ENCODE peak calls at places on chromosome 20, in four cellular contexts. Z is ovary, F is H1, O is HCT116. U is an unnamed sample.

GRCh38 chr20:57622201-57622570 is 2.0 kb upstream of the ZBP1 start:
- DNase-seq in Z (no peak), F (no peak), O (no peak), U (no peak)

GRCh38 chr20:63858393-63859165 is 2.7 kb upstream of the ABHD16B start:
- DNase-seq in Z (peak; percentile 70), O (no peak), F (peak; percentile 67), U (no peak)

GRCh38 chr20:4120921-4121321 is 105.6 kb upstream of the RNF24 start:
- DNase-seq in O (no peak), F (no peak), Z (no peak), U (no peak)

GRCh38 chr20:63892402-63892801 is 2.5 kb upstream of the DNAJC5 start:
- DNase-seq in F (no peak), Z (no peak), O (no peak), U (no peak)

GRCh38 chr20:48689388-48689787 is 138.4 kb downstream of the PREX1 start:
- DNase-seq in Z (no peak), O (no peak), F (no peak), U (no peak)

GRCh38 chr20:64116016-64116415 is 8.7 kb upstream of the NPBWR2 start:
- DNase-seq in Z (peak; percentile 6), F (peak; percentile 41), O (no peak), U (no peak)

GRCh38 chr20:56890011-56890410 is 260.9 kb downstream of the TFAP2C start:
- DNase-seq in Z (no peak), F (no peak), O (no peak), U (no peak)

GRCh38 chr20:31608256-31608980 is 3.3 kb downstream of the ID1 start:
- DNase-seq in O (peak; percentile 91), F (peak; percentile 87), Z (peak; percentile 75), U (peak; percentile 92)

GRCh38 chr20:57474191-57474590 is 50.7 kb downstream of the CTCFL start:
- DNase-seq in F (no peak), Z (no peak), O (no peak), U (no peak)

GRCh38 chr20:31956556-31957220 is 4.8 kb upstream of the PDRG1 start:
- DNase-seq in F (no peak), Z (no peak), O (no peak), U (no peak)

GRCh38 chr20:33255005-33255404 is 19.2 kb downstream of the BPIFA1 start:
- DNase-seq in O (no peak), Z (no peak), F (no peak), U (no peak)

GRCh38 chr20:38049800-38050199 is 16.3 kb downstream of the RPRD1B start:
- DNase-seq in Z (no peak), F (no peak), O (no peak), U (no peak)

GRCh38 chr20:61173966-61174725 is 77.9 kb upstream of the CDH4 start:
- DNase-seq in Z (no peak), O (no peak), F (no peak), U (no peak)

GRCh38 chr20:57434390-57434700 is 43.1 kb downstream of the RBM38 start:
- DNase-seq in O (no peak), Z (no peak), F (no peak), U (no peak)

GRCh38 chr20:40750541-40750940 is 61.5 kb upstream of the MAFB start:
- DNase-seq in O (no peak), F (no peak), Z (no peak), U (no peak)

GRCh38 chr20:47102629-47103028 is 208.0 kb downstream of the EYA2 start:
- DNase-seq in O (no peak), F (no peak), Z (no peak), U (no peak)

GRCh38 chr20:59177266-59178250 is 13.9 kb downstream of the ZNF831 start:
- DNase-seq in O (no peak), Z (no peak), F (no peak), U (no peak)

GRCh38 chr20:3031524-3032147 is 11.8 kb upstream of the GNRH2 start:
- DNase-seq in O (no peak), Z (no peak), F (no peak), U (no peak)

GRCh38 chr20:56636701-56637100 is 7.6 kb downstream of the TFAP2C start:
- DNase-seq in F (no peak), O (no peak), Z (no peak), U (no peak)

GRCh38 chr20:1818895-1819294 is 76.3 kb upstream of the SIRPA start:
- DNase-seq in Z (no peak), F (no peak), O (no peak), U (no peak)

GRCh38 chr20:62710221-62710885 is 1.7 kb downstream of the NTSR1 start:
- DNase-seq in F (no peak), O (no peak), Z (no peak), U (no peak)

GRCh38 chr20:33724439-33725094 is 4.5 kb upstream of the PXMP4 start:
- DNase-seq in F (no peak), Z (no peak), O (no peak), U (no peak)

GRCh38 chr20:3325864-3326263 is 81.6 kb downstream of the DNAAF9 start:
- DNase-seq in O (no peak), Z (no peak), F (no peak), U (no peak)

GRCh38 chr20:46035253-46035652 is 6.2 kb downstream of the SLC12A5 start:
- DNase-seq in F (no peak), O (no peak), Z (no peak), U (no peak)

GRCh38 chr20:57621426-57622200 is 1.4 kb upstream of the ZBP1 start:
- DNase-seq in F (peak; percentile 33), O (no peak), Z (no peak), U (no peak)

GRCh38 chr20:4026093-4026601 is 10.8 kb upstream of the RNF24 start:
- DNase-seq in Z (no peak), F (peak; percentile 46), O (no peak), U (no peak)

GRCh38 chr20:43723735-43724134 is 3.1 kb downstream of the GTSF1L start:
- DNase-seq in Z (no peak), O (no peak), F (no peak), U (no peak)
- TF ChIP-seq POLR2A in Z (no peak), O (no peak), F (no peak), U (no peak)

GRCh38 chr20:54153041-54153327 is 20.8 kb downstream of the CYP24A1 start:
- DNase-seq in O (no peak), F (no peak), Z (no peak), U (no peak)
- TF ChIP-seq POLR2A in O (no peak), F (no peak), Z (no peak), U (no peak)

GRCh38 chr20:49701313-49701731 is 12.4 kb downstream of the B4GALT5 start:
- DNase-seq in Z (no peak), F (no peak), O (no peak), U (no peak)
- TF ChIP-seq POLR2A in Z (no peak), F (no peak), O (no peak), U (no peak)

DNA sequence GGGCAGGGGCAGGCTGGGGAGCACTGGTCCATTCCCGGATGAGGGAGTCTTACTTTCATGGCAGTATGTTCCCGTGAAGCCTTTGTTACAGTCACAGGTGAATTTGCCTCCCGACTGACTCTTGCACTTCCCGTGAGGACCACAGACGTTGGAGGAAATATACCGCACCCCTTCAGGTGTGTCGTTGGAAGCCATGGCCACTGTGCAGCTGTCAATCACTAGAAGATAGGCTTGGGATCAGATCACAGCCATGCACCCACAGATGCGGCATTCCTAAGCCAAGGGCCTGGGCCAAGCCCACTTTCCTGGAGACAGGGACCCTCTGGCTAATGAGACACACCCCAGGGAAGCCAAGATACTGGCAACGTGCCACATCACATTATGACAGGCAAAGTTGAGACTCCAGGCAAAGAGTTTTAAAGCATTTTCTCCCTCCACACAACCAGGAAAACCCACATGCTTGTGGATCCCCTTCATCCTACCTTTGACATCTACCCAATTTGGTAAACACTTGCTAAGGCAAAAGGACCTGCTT is 26.8 kb downstream of the JAG1 start:
- DNase-seq in O (no peak), F (no peak), Z (no peak), U (peak; percentile 6)
- TF ChIP-seq POLR2A in O (no peak), F (no peak), Z (no peak), U (no peak)

GRCh38 chr20:10670521-10671220 is 3.1 kb downstream of the JAG1 start:
- DNase-seq in F (no peak), Z (no peak), O (no peak), U (no peak)
- TF ChIP-seq POLR2A in F (no peak), Z (no peak), O (no peak), U (no peak)

GRCh38 chr20:13638496-13639477 is at the start of gene TASP1:
- DNase-seq in F (peak; percentile 96), Z (peak; percentile 95), O (peak; percentile 97), U (peak; percentile 98)
- TF ChIP-seq POLR2A in F (no peak), Z (peak; percentile 60), O (peak; percentile 80), U (peak; percentile 61)

GRCh38 chr20:50306478-50307423 is 116.1 kb downstream of the CEBPB start:
- DNase-seq in F (no peak), O (no peak), Z (no peak), U (no peak)
- TF ChIP-seq POLR2A in F (no peak), O (no peak), Z (no peak), U (no peak)

GRCh38 chr20:36861875-36862801 is 13.8 kb upstream of the TLDC2 start:
- DNase-seq in O (peak; percentile 42), F (peak; percentile 61), Z (peak; percentile 87), U (peak; percentile 80)
- TF ChIP-seq POLR2A in O (peak; percentile 67), F (peak; percentile 54), Z (peak; percentile 80), U (peak; percentile 40)